ENCODE peak calls at places on chromosomes 5 and 9, in seven cellular contexts. E is GM12865, T is globus pallidus, C is WTC11, U is T47D, D is uterus, R is mucosa of gallbladder. P is an unnamed sample.

GRCh38 chr5:173646684-173647083 is 30.2 kb upstream of the BOD1 start:
- DNase-seq in E (no peak), T (no peak), C (no peak), U (no peak), D (no peak), R (no peak), P (peak)

GRCh38 chr9:127614961-127615360 is 2.9 kb downstream of the STXBP1 start:
- DNase-seq in E (no peak), T (no peak), C (no peak), U (no peak), D (peak), R (no peak), P (no peak)

GRCh38 chr5:41908374-41909079 is 4.4 kb downstream of the RIMOC1 start:
- DNase-seq in E (no peak), T (no peak), C (no peak), U (no peak), D (no peak), R (no peak), P (no peak)

GRCh38 chr5:177085985-177086917 is at the start of gene FGFR4:
- DNase-seq in E (peak), T (no peak), C (peak), U (peak), D (peak), R (peak), P (peak)

GRCh38 chr9:7360513-7360912 is 439.1 kb downstream of the DMAC1 start:
- DNase-seq in E (no peak), T (no peak), C (peak), U (no peak), D (no peak), R (no peak), P (peak)

GRCh38 chr5:112253478-112254250 is 165.4 kb downstream of the EPB41L4A start:
- DNase-seq in E (no peak), T (no peak), C (no peak), U (no peak), D (peak), R (no peak), P (no peak)

GRCh38 chr5:59008816-59009473 is 426.1 kb downstream of the RAB3C start:
- DNase-seq in E (peak), T (no peak), C (no peak), U (no peak), D (no peak), R (no peak), P (no peak)

GRCh38 chr9:112041536-112042243 is 133.4 kb downstream of the SUSD1 start:
- DNase-seq in E (no peak), T (no peak), C (peak), U (no peak), D (peak), R (no peak), P (peak)

GRCh38 chr5:62650197-62650596 is 71.6 kb downstream of the LRRC70 start:
- DNase-seq in E (no peak), T (no peak), C (no peak), U (no peak), D (no peak), R (no peak), P (peak)

GRCh38 chr9:137793196-137793841 is 84.3 kb upstream of the CACNA1B start:
- DNase-seq in E (no peak), T (peak), C (no peak), U (no peak), D (no peak), R (no peak), P (no peak)

GRCh38 chr5:138595396-138595795 is 20.2 kb upstream of the HSPA9 start:
- DNase-seq in E (no peak), T (no peak), C (no peak), U (peak), D (no peak), R (no peak), P (peak)

GRCh38 chr9:122402403-122403268 is 31.8 kb downstream of the PTGS1 start:
- DNase-seq in E (no peak), T (no peak), C (no peak), U (no peak), D (no peak), R (no peak), P (no peak)

GRCh38 chr9:107425110-107426025 is 64.2 kb downstream of the KLF4 start:
- DNase-seq in E (peak), T (peak), C (peak), U (no peak), D (peak), R (peak), P (peak)

P was measured in endodermal cell.